ENCODE peak calls at places on chromosomes 11 and 22, in seven cellular contexts. One of them, this sample, is unnamed.

GRCh38 chr11:72589802-72590761 is 84.1 kb downstream of the PDE2A start:
- DNase-seq in HEK293T: peak
- DNase-seq in progenitor cell of endocrine pancreas: peak
- DNase-seq in epithelial cell of prostate: no peak
- DNase-seq in mucosa of descending colon: peak
- DNase-seq in hippocampal formation: no peak
- DNase-seq in RWPE1: no peak
- DNase-seq in this sample: no peak

GRCh38 chr11:47923667-47924066 is 56.7 kb upstream of the PTPRJ start:
- DNase-seq in HEK293T: no peak
- DNase-seq in progenitor cell of endocrine pancreas: no peak
- DNase-seq in epithelial cell of prostate: no peak
- DNase-seq in mucosa of descending colon: no peak
- DNase-seq in hippocampal formation: no peak
- DNase-seq in RWPE1: no peak
- DNase-seq in this sample: no peak

GRCh38 chr11:43786016-43786415 is 94.6 kb upstream of the ALKBH3 start:
- DNase-seq in HEK293T: no peak
- DNase-seq in progenitor cell of endocrine pancreas: no peak
- DNase-seq in epithelial cell of prostate: no peak
- DNase-seq in mucosa of descending colon: no peak
- DNase-seq in hippocampal formation: peak
- DNase-seq in RWPE1: no peak
- DNase-seq in this sample: no peak

GRCh38 chr11:68214173-68215086 is 1.3 kb upstream of the KMT5B start:
- DNase-seq in HEK293T: peak
- DNase-seq in progenitor cell of endocrine pancreas: peak
- DNase-seq in epithelial cell of prostate: no peak
- DNase-seq in mucosa of descending colon: peak
- DNase-seq in hippocampal formation: no peak
- DNase-seq in RWPE1: no peak
- DNase-seq in this sample: no peak

GRCh38 chr11:1472180-1473005 is 14.2 kb downstream of the MOB2 start:
- DNase-seq in HEK293T: no peak
- DNase-seq in progenitor cell of endocrine pancreas: no peak
- DNase-seq in epithelial cell of prostate: no peak
- DNase-seq in mucosa of descending colon: peak
- DNase-seq in hippocampal formation: no peak
- DNase-seq in RWPE1: no peak
- DNase-seq in this sample: no peak

GRCh38 chr11:33160587-33160986 is 693 bp downstream of the CSTF3 start:
- DNase-seq in HEK293T: no peak
- DNase-seq in progenitor cell of endocrine pancreas: no peak
- DNase-seq in epithelial cell of prostate: no peak
- DNase-seq in mucosa of descending colon: no peak
- DNase-seq in hippocampal formation: no peak
- DNase-seq in RWPE1: no peak
- DNase-seq in this sample: no peak

GRCh38 chr11:122910775-122911174 is 28.2 kb downstream of the JHY start:
- DNase-seq in HEK293T: no peak
- DNase-seq in progenitor cell of endocrine pancreas: no peak
- DNase-seq in epithelial cell of prostate: no peak
- DNase-seq in mucosa of descending colon: no peak
- DNase-seq in hippocampal formation: peak
- DNase-seq in RWPE1: peak
- DNase-seq in this sample: no peak

GRCh38 chr11:71452354-71453020 is 516 bp upstream of the NADSYN1 start:
- DNase-seq in HEK293T: no peak
- DNase-seq in progenitor cell of endocrine pancreas: peak
- DNase-seq in epithelial cell of prostate: no peak
- DNase-seq in mucosa of descending colon: peak
- DNase-seq in hippocampal formation: peak
- DNase-seq in RWPE1: no peak
- DNase-seq in this sample: no peak

GRCh38 chr22:20433686-20434241 is 3.9 kb downstream of the SCARF2 start:
- DNase-seq in HEK293T: no peak
- DNase-seq in progenitor cell of endocrine pancreas: no peak
- DNase-seq in epithelial cell of prostate: no peak
- DNase-seq in mucosa of descending colon: no peak
- DNase-seq in hippocampal formation: no peak
- DNase-seq in RWPE1: no peak
- DNase-seq in this sample: no peak

GRCh38 chr11:2736577-2737225 is 36.9 kb upstream of the KCNQ1OT1 start:
- DNase-seq in HEK293T: no peak
- DNase-seq in progenitor cell of endocrine pancreas: no peak
- DNase-seq in epithelial cell of prostate: no peak
- DNase-seq in mucosa of descending colon: no peak
- DNase-seq in hippocampal formation: no peak
- DNase-seq in RWPE1: no peak
- DNase-seq in this sample: no peak

GRCh38 chr22:20205964-20206708 is 55.3 kb upstream of the CCDC188 start:
- DNase-seq in HEK293T: peak
- DNase-seq in progenitor cell of endocrine pancreas: no peak
- DNase-seq in epithelial cell of prostate: no peak
- DNase-seq in mucosa of descending colon: peak
- DNase-seq in hippocampal formation: no peak
- DNase-seq in RWPE1: peak
- DNase-seq in this sample: peak

GRCh38 chr22:36182871-36183270 is 18.7 kb downstream of the APOL4 start:
- DNase-seq in HEK293T: no peak
- DNase-seq in progenitor cell of endocrine pancreas: no peak
- DNase-seq in epithelial cell of prostate: no peak
- DNase-seq in mucosa of descending colon: no peak
- DNase-seq in hippocampal formation: no peak
- DNase-seq in RWPE1: no peak
- DNase-seq in this sample: no peak

GRCh38 chr22:50530857-50531545 is 1.2 kb upstream of the TYMP start:
- DNase-seq in HEK293T: no peak
- DNase-seq in progenitor cell of endocrine pancreas: no peak
- DNase-seq in epithelial cell of prostate: no peak
- DNase-seq in mucosa of descending colon: peak
- DNase-seq in hippocampal formation: no peak
- DNase-seq in RWPE1: no peak
- DNase-seq in this sample: peak

GRCh38 chr11:70628176-70628860 is 230.0 kb downstream of the CTTN start:
- DNase-seq in HEK293T: no peak
- DNase-seq in progenitor cell of endocrine pancreas: no peak
- DNase-seq in epithelial cell of prostate: no peak
- DNase-seq in mucosa of descending colon: peak
- DNase-seq in hippocampal formation: no peak
- DNase-seq in RWPE1: no peak
- DNase-seq in this sample: no peak

GRCh38 chr22:37425800-37426531 is 1.3 kb downstream of the ELFN2 start:
- DNase-seq in HEK293T: no peak
- DNase-seq in progenitor cell of endocrine pancreas: no peak
- DNase-seq in epithelial cell of prostate: peak
- DNase-seq in mucosa of descending colon: no peak
- DNase-seq in hippocampal formation: no peak
- DNase-seq in RWPE1: no peak
- DNase-seq in this sample: peak

GRCh38 chr11:85758026-85758425 is 52.9 kb downstream of the SYTL2 start:
- DNase-seq in HEK293T: no peak
- DNase-seq in progenitor cell of endocrine pancreas: no peak
- DNase-seq in epithelial cell of prostate: no peak
- DNase-seq in mucosa of descending colon: no peak
- DNase-seq in hippocampal formation: no peak
- DNase-seq in RWPE1: no peak
- DNase-seq in this sample: no peak

GRCh38 chr22:27418261-27418660 is 383.3 kb downstream of the MN1 start:
- DNase-seq in HEK293T: no peak
- DNase-seq in progenitor cell of endocrine pancreas: no peak
- DNase-seq in epithelial cell of prostate: no peak
- DNase-seq in mucosa of descending colon: no peak
- DNase-seq in hippocampal formation: no peak
- DNase-seq in RWPE1: no peak
- DNase-seq in this sample: no peak

GRCh38 chr11:88849368-88849767 is 216.4 kb downstream of the GRM5 start:
- DNase-seq in HEK293T: no peak
- DNase-seq in progenitor cell of endocrine pancreas: no peak
- DNase-seq in epithelial cell of prostate: peak
- DNase-seq in mucosa of descending colon: no peak
- DNase-seq in hippocampal formation: no peak
- DNase-seq in RWPE1: no peak
- DNase-seq in this sample: peak

GRCh38 chr11:99370557-99371200 is 349.9 kb downstream of the CNTN5 start:
- DNase-seq in HEK293T: peak
- DNase-seq in progenitor cell of endocrine pancreas: no peak
- DNase-seq in epithelial cell of prostate: no peak
- DNase-seq in mucosa of descending colon: no peak
- DNase-seq in hippocampal formation: peak
- DNase-seq in RWPE1: peak
- DNase-seq in this sample: peak

GRCh38 chr11:90558328-90558865 is 335.5 kb upstream of the CHORDC1 start:
- DNase-seq in HEK293T: no peak
- DNase-seq in progenitor cell of endocrine pancreas: no peak
- DNase-seq in epithelial cell of prostate: no peak
- DNase-seq in mucosa of descending colon: no peak
- DNase-seq in hippocampal formation: no peak
- DNase-seq in RWPE1: no peak
- DNase-seq in this sample: no peak

GRCh38 chr11:119109843-119110242 is 2.7 kb downstream of the C2CD2L start:
- DNase-seq in HEK293T: no peak
- DNase-seq in progenitor cell of endocrine pancreas: no peak
- DNase-seq in epithelial cell of prostate: no peak
- DNase-seq in mucosa of descending colon: peak
- DNase-seq in hippocampal formation: no peak
- DNase-seq in RWPE1: no peak
- DNase-seq in this sample: no peak

GRCh38 chr11:10285148-10285802 is 8.7 kb downstream of the SBF2 start:
- DNase-seq in HEK293T: no peak
- DNase-seq in progenitor cell of endocrine pancreas: no peak
- DNase-seq in epithelial cell of prostate: no peak
- DNase-seq in mucosa of descending colon: no peak
- DNase-seq in hippocampal formation: no peak
- DNase-seq in RWPE1: no peak
- DNase-seq in this sample: no peak

GRCh38 chr11:116541460-116541859 is 231.3 kb downstream of the BUD13 start:
- DNase-seq in HEK293T: no peak
- DNase-seq in progenitor cell of endocrine pancreas: no peak
- DNase-seq in epithelial cell of prostate: no peak
- DNase-seq in mucosa of descending colon: no peak
- DNase-seq in hippocampal formation: no peak
- DNase-seq in RWPE1: no peak
- DNase-seq in this sample: no peak

GRCh38 chr22:43446881-43447280 is 35.1 kb downstream of the MPPED1 start:
- DNase-seq in HEK293T: no peak
- DNase-seq in progenitor cell of endocrine pancreas: no peak
- DNase-seq in epithelial cell of prostate: no peak
- DNase-seq in mucosa of descending colon: no peak
- DNase-seq in hippocampal formation: no peak
- DNase-seq in RWPE1: peak
- DNase-seq in this sample: no peak

GRCh38 chr11:28799316-28799715 is 691.1 kb downstream of the METTL15 start:
- DNase-seq in HEK293T: no peak
- DNase-seq in progenitor cell of endocrine pancreas: no peak
- DNase-seq in epithelial cell of prostate: no peak
- DNase-seq in mucosa of descending colon: no peak
- DNase-seq in hippocampal formation: no peak
- DNase-seq in RWPE1: no peak
- DNase-seq in this sample: peak

GRCh38 chr11:61966673-61967176 is 709 bp downstream of the FTH1 start:
- DNase-seq in HEK293T: peak
- DNase-seq in progenitor cell of endocrine pancreas: no peak
- DNase-seq in epithelial cell of prostate: no peak
- DNase-seq in mucosa of descending colon: peak
- DNase-seq in hippocampal formation: no peak
- DNase-seq in RWPE1: no peak
- DNase-seq in this sample: peak

GRCh38 chr22:38871360-38872171 is 450 bp downstream of the CBX6 start:
- DNase-seq in HEK293T: no peak
- DNase-seq in progenitor cell of endocrine pancreas: no peak
- DNase-seq in epithelial cell of prostate: no peak
- DNase-seq in mucosa of descending colon: peak
- DNase-seq in hippocampal formation: no peak
- DNase-seq in RWPE1: no peak
- DNase-seq in this sample: no peak

GRCh38 chr11:130192845-130193267 is 33.3 kb downstream of the ST14 start:
- DNase-seq in HEK293T: no peak
- DNase-seq in progenitor cell of endocrine pancreas: no peak
- DNase-seq in epithelial cell of prostate: no peak
- DNase-seq in mucosa of descending colon: no peak
- DNase-seq in hippocampal formation: no peak
- DNase-seq in RWPE1: no peak
- DNase-seq in this sample: no peak

GRCh38 chr22:31530816-31531180 is 34.5 kb downstream of the SFI1 start:
- DNase-seq in HEK293T: no peak
- DNase-seq in progenitor cell of endocrine pancreas: no peak
- DNase-seq in epithelial cell of prostate: no peak
- DNase-seq in mucosa of descending colon: no peak
- DNase-seq in hippocampal formation: no peak
- DNase-seq in RWPE1: no peak
- DNase-seq in this sample: peak

GRCh38 chr22:46738961-46739870 is 1.2 kb upstream of the CERK start:
- DNase-seq in HEK293T: no peak
- DNase-seq in progenitor cell of endocrine pancreas: no peak
- DNase-seq in epithelial cell of prostate: no peak
- DNase-seq in mucosa of descending colon: peak
- DNase-seq in hippocampal formation: no peak
- DNase-seq in RWPE1: peak
- DNase-seq in this sample: no peak

GRCh38 chr11:5591613-5592012 is 4.8 kb upstream of the TRIM6 start:
- DNase-seq in HEK293T: no peak
- DNase-seq in progenitor cell of endocrine pancreas: no peak
- DNase-seq in epithelial cell of prostate: no peak
- DNase-seq in mucosa of descending colon: no peak
- DNase-seq in hippocampal formation: no peak
- DNase-seq in RWPE1: no peak
- DNase-seq in this sample: no peak

GRCh38 chr11:44622190-44622650 is 56.8 kb downstream of the CD82 start:
- DNase-seq in HEK293T: no peak
- DNase-seq in progenitor cell of endocrine pancreas: peak
- DNase-seq in epithelial cell of prostate: no peak
- DNase-seq in mucosa of descending colon: no peak
- DNase-seq in hippocampal formation: no peak
- DNase-seq in RWPE1: no peak
- DNase-seq in this sample: no peak

GRCh38 chr22:17712441-17712840 is 61.8 kb downstream of the BID start:
- DNase-seq in HEK293T: no peak
- DNase-seq in progenitor cell of endocrine pancreas: no peak
- DNase-seq in epithelial cell of prostate: no peak
- DNase-seq in mucosa of descending colon: no peak
- DNase-seq in hippocampal formation: no peak
- DNase-seq in RWPE1: no peak
- DNase-seq in this sample: peak

GRCh38 chr22:44521326-44521725 is 23.3 kb upstream of the RTL6 start:
- DNase-seq in HEK293T: no peak
- DNase-seq in progenitor cell of endocrine pancreas: no peak
- DNase-seq in epithelial cell of prostate: no peak
- DNase-seq in mucosa of descending colon: no peak
- DNase-seq in hippocampal formation: no peak
- DNase-seq in RWPE1: no peak
- DNase-seq in this sample: no peak

GRCh38 chr11:100726709-100727108 is 39.6 kb downstream of the ARHGAP42 start:
- DNase-seq in HEK293T: no peak
- DNase-seq in progenitor cell of endocrine pancreas: no peak
- DNase-seq in epithelial cell of prostate: no peak
- DNase-seq in mucosa of descending colon: no peak
- DNase-seq in hippocampal formation: no peak
- DNase-seq in RWPE1: no peak
- DNase-seq in this sample: no peak

This sample was measured in foreskin keratinocyte.